ENCODE peak calls at places on chromosomes 3 and 15, in six cellular contexts. One of them, this sample, is unnamed.

GRCh38 chr3:70820397-70820796 is 508.0 kb upstream of the MDFIC2 start:
- DNase-seq in T-cell: no peak
- DNase-seq in fibroblast of the aortic adventitia: no peak
- DNase-seq in GM23248: no peak
- DNase-seq in HFFc6: no peak
- DNase-seq in activated CD8-positive, alpha-beta memory T cell treated with anti-CD3 and anti-CD28 coated beads, Interleukin-2, amount 50 U/mL, for 48 hours: no peak
- DNase-seq in this sample: no peak

GRCh38 chr3:116386168-116386567 is 59.1 kb downstream of the LSAMP start:
- DNase-seq in fibroblast of the aortic adventitia: no peak
- DNase-seq in T-cell: no peak
- DNase-seq in HFFc6: no peak
- DNase-seq in GM23248: no peak
- DNase-seq in activated CD8-positive, alpha-beta memory T cell treated with anti-CD3 and anti-CD28 coated beads, Interleukin-2, amount 50 U/mL, for 48 hours: no peak
- DNase-seq in this sample: no peak

GRCh38 chr15:80141916-80142598 is 10.7 kb upstream of the FAH start:
- DNase-seq in activated CD8-positive, alpha-beta memory T cell treated with anti-CD3 and anti-CD28 coated beads, Interleukin-2, amount 50 U/mL, for 48 hours: no peak
- DNase-seq in HFFc6: no peak
- DNase-seq in fibroblast of the aortic adventitia: no peak
- DNase-seq in GM23248: no peak
- DNase-seq in T-cell: no peak
- DNase-seq in this sample: no peak

GRCh38 chr3:59385547-59385946 is 335.7 kb upstream of the CFAP20DC start:
- DNase-seq in fibroblast of the aortic adventitia: no peak
- DNase-seq in activated CD8-positive, alpha-beta memory T cell treated with anti-CD3 and anti-CD28 coated beads, Interleukin-2, amount 50 U/mL, for 48 hours: no peak
- DNase-seq in HFFc6: no peak
- DNase-seq in T-cell: no peak
- DNase-seq in GM23248: no peak
- DNase-seq in this sample: no peak

GRCh38 chr3:73624363-73625123 is at the start of gene PDZRN3:
- DNase-seq in activated CD8-positive, alpha-beta memory T cell treated with anti-CD3 and anti-CD28 coated beads, Interleukin-2, amount 50 U/mL, for 48 hours: no peak
- DNase-seq in HFFc6: peak
- DNase-seq in GM23248: peak
- DNase-seq in T-cell: no peak
- DNase-seq in fibroblast of the aortic adventitia: peak
- DNase-seq in this sample: peak

GRCh38 chr3:74531491-74531890 is 83.0 kb downstream of the CNTN3 start:
- DNase-seq in GM23248: peak
- DNase-seq in fibroblast of the aortic adventitia: no peak
- DNase-seq in activated CD8-positive, alpha-beta memory T cell treated with anti-CD3 and anti-CD28 coated beads, Interleukin-2, amount 50 U/mL, for 48 hours: no peak
- DNase-seq in HFFc6: peak
- DNase-seq in T-cell: no peak
- DNase-seq in this sample: no peak

GRCh38 chr15:36392666-36393266 is 186.7 kb upstream of the CDIN1 start:
- DNase-seq in GM23248: no peak
- DNase-seq in T-cell: no peak
- DNase-seq in fibroblast of the aortic adventitia: no peak
- DNase-seq in HFFc6: no peak
- DNase-seq in activated CD8-positive, alpha-beta memory T cell treated with anti-CD3 and anti-CD28 coated beads, Interleukin-2, amount 50 U/mL, for 48 hours: no peak
- DNase-seq in this sample: no peak

GRCh38 chr3:156790141-156790540 is 36.0 kb upstream of the LEKR1 start:
- DNase-seq in HFFc6: no peak
- DNase-seq in GM23248: no peak
- DNase-seq in fibroblast of the aortic adventitia: peak
- DNase-seq in T-cell: no peak
- DNase-seq in activated CD8-positive, alpha-beta memory T cell treated with anti-CD3 and anti-CD28 coated beads, Interleukin-2, amount 50 U/mL, for 48 hours: no peak
- DNase-seq in this sample: no peak

GRCh38 chr3:46848271-46849097 is 14.8 kb downstream of the MYL3 start:
- DNase-seq in HFFc6: peak
- DNase-seq in activated CD8-positive, alpha-beta memory T cell treated with anti-CD3 and anti-CD28 coated beads, Interleukin-2, amount 50 U/mL, for 48 hours: peak
- DNase-seq in fibroblast of the aortic adventitia: peak
- DNase-seq in T-cell: no peak
- DNase-seq in GM23248: peak
- DNase-seq in this sample: no peak

GRCh38 chr15:62212746-62213145 is 47.7 kb upstream of the C2CD4B start:
- DNase-seq in GM23248: no peak
- DNase-seq in fibroblast of the aortic adventitia: no peak
- DNase-seq in activated CD8-positive, alpha-beta memory T cell treated with anti-CD3 and anti-CD28 coated beads, Interleukin-2, amount 50 U/mL, for 48 hours: no peak
- DNase-seq in HFFc6: no peak
- DNase-seq in T-cell: peak
- DNase-seq in this sample: no peak

GRCh38 chr15:66852064-66852905 is 150.2 kb downstream of the SMAD6 start:
- DNase-seq in HFFc6: no peak
- DNase-seq in T-cell: no peak
- DNase-seq in fibroblast of the aortic adventitia: no peak
- DNase-seq in GM23248: no peak
- DNase-seq in activated CD8-positive, alpha-beta memory T cell treated with anti-CD3 and anti-CD28 coated beads, Interleukin-2, amount 50 U/mL, for 48 hours: peak
- DNase-seq in this sample: no peak

This sample was measured in osteocyte.